ENCODE peak calls at places on chromosomes 5 and 9, in seven cellular contexts. C, L, G, H, Q, N and Y are unnamed samples.

GRCh38 chr5:39580702-39581498 is 156.1 kb upstream of the DAB2 start:
- DNase-seq in C (no peak), L (no peak), G (no peak), H (peak), Q (no peak), N (peak), Y (no peak)

GRCh38 chr9:123309611-123310010 is 41.2 kb upstream of the STRBP start:
- DNase-seq in C (no peak), L (no peak), G (no peak), H (no peak), Q (no peak), N (no peak), Y (no peak)

GRCh38 chr5:78561261-78561660 is 87.3 kb downstream of the LHFPL2 start:
- DNase-seq in C (no peak), L (no peak), G (no peak), H (no peak), Q (no peak), N (no peak), Y (no peak)

GRCh38 chr9:78131969-78132687 is 100.5 kb upstream of the GNAQ start:
- DNase-seq in C (no peak), L (no peak), G (no peak), H (peak), Q (no peak), N (no peak), Y (no peak)

GRCh38 chr9:133114451-133114885 is 6.6 kb downstream of the RALGDS start:
- DNase-seq in C (no peak), L (peak), G (no peak), H (peak), Q (no peak), N (no peak), Y (peak)

GRCh38 chr9:79524266-79524665 is 47.5 kb upstream of the TLE4 start:
- DNase-seq in C (no peak), L (no peak), G (no peak), H (peak), Q (no peak), N (no peak), Y (no peak)

GRCh38 chr5:53069626-53070025 is 39.9 kb downstream of the MOCS2 start:
- DNase-seq in C (no peak), L (no peak), G (no peak), H (peak), Q (no peak), N (peak), Y (no peak)

GRCh38 chr5:132457371-132458225 is 33.0 kb downstream of the IRF1 start:
- DNase-seq in C (no peak), L (no peak), G (no peak), H (peak), Q (peak), N (peak), Y (no peak)

GRCh38 chr5:124104344-124104743 is 592.4 kb downstream of the CSNK1G3 start:
- DNase-seq in C (no peak), L (no peak), G (no peak), H (no peak), Q (no peak), N (no peak), Y (no peak)

GRCh38 chr5:132406144-132406783 is 36.8 kb downstream of the SLC22A5 start:
- DNase-seq in C (no peak), L (no peak), G (no peak), H (no peak), Q (no peak), N (no peak), Y (no peak)

GRCh38 chr9:2493106-2493505 is 128.5 kb upstream of the VLDLR start:
- DNase-seq in C (no peak), L (peak), G (no peak), H (peak), Q (no peak), N (peak), Y (no peak)

GRCh38 chr5:173917788-173918786 is 29.9 kb downstream of the CPEB4 start:
- DNase-seq in C (peak), L (peak), G (no peak), H (peak), Q (peak), N (peak), Y (peak)

GRCh38 chr9:93111001-93111370 is 15.0 kb downstream of the CARD19 start:
- DNase-seq in C (no peak), L (no peak), G (no peak), H (no peak), Q (no peak), N (no peak), Y (no peak)

GRCh38 chr5:109805472-109805871 is 115.7 kb downstream of the MAN2A1 start:
- DNase-seq in C (no peak), L (no peak), G (no peak), H (no peak), Q (no peak), N (peak), Y (no peak)

GRCh38 chr5:52727568-52727967 is 60.1 kb upstream of the ITGA1 start:
- DNase-seq in C (no peak), L (no peak), G (no peak), H (peak), Q (no peak), N (peak), Y (no peak)

GRCh38 chr9:115296831-115297565 is 179.0 kb upstream of the TNC start:
- DNase-seq in C (no peak), L (no peak), G (no peak), H (peak), Q (no peak), N (no peak), Y (no peak)

GRCh38 chr5:6730807-6731206 is 17.6 kb downstream of the TENT4A start:
- DNase-seq in C (no peak), L (no peak), G (no peak), H (no peak), Q (no peak), N (no peak), Y (no peak)

GRCh38 chr5:173778152-173778782 is 109.9 kb upstream of the CPEB4 start:
- DNase-seq in C (no peak), L (no peak), G (no peak), H (no peak), Q (no peak), N (no peak), Y (no peak)

GRCh38 chr5:128764910-128765309 is 200.4 kb upstream of the SLC27A6 start:
- DNase-seq in C (no peak), L (no peak), G (no peak), H (no peak), Q (no peak), N (no peak), Y (no peak)

GRCh38 chr9:107540167-107540566 is 50.6 kb upstream of the KLF4 start:
- DNase-seq in C (no peak), L (no peak), G (peak), H (no peak), Q (no peak), N (no peak), Y (no peak)

GRCh38 chr5:157203417-157203816 is 22.8 kb downstream of the ITK start:
- DNase-seq in C (no peak), L (no peak), G (no peak), H (no peak), Q (no peak), N (no peak), Y (no peak)

GRCh38 chr5:80810425-80810824 is 149.7 kb upstream of the RASGRF2 start:
- DNase-seq in C (no peak), L (no peak), G (no peak), H (no peak), Q (no peak), N (no peak), Y (no peak)

GRCh38 chr9:125397736-125398135 is 136.1 kb downstream of the GAPVD1 start:
- DNase-seq in C (no peak), L (peak), G (peak), H (no peak), Q (no peak), N (no peak), Y (no peak)

GRCh38 chr5:97094579-97095317 is 47.7 kb downstream of the LIX1 start:
- DNase-seq in C (no peak), L (no peak), G (no peak), H (no peak), Q (peak), N (no peak), Y (no peak)

GRCh38 chr9:131603199-131603598 is 57.9 kb downstream of the PRRT1B start:
- DNase-seq in C (no peak), L (no peak), G (no peak), H (no peak), Q (no peak), N (no peak), Y (no peak)

GRCh38 chr5:125140855-125141254 is 394.4 kb upstream of the ZNF608 start:
- DNase-seq in C (no peak), L (no peak), G (peak), H (peak), Q (no peak), N (peak), Y (no peak)

GRCh38 chr5:96332535-96333396 is 100.3 kb downstream of the PCSK1 start:
- DNase-seq in C (no peak), L (peak), G (no peak), H (no peak), Q (no peak), N (no peak), Y (no peak)

GRCh38 chr5:135376961-135377621 is 21.9 kb downstream of the MACROH2A1 start:
- DNase-seq in C (no peak), L (no peak), G (no peak), H (no peak), Q (peak), N (no peak), Y (no peak)